ENCODE peak calls at places on chromosomes 11 and 22, in nine cellular contexts. One of them, this sample, is unnamed.
A peak's percentile ranks its signal among the peaks of the same experiment; 100 is the strongest.

GRCh38 chr11:73965764-73966121 is 14.9 kb downstream of the DNAJB13 start:
- DNase-seq in activated CD4-positive, alpha-beta T cell treated with anti-CD3 and anti-CD28 coated beads for 24 hours: no peak
- DNase-seq in left cardiac atrium: no peak
- DNase-seq in T-cell: no peak
- DNase-seq in tibial artery: no peak
- DNase-seq in nucleus accumbens: no peak
- DNase-seq in aorta: no peak
- DNase-seq in A549: no peak
- DNase-seq in anterior cingulate cortex: no peak
- DNase-seq in this sample: no peak

GRCh38 chr11:79617561-79617960 is 176.7 kb upstream of the TENM4 start:
- DNase-seq in activated CD4-positive, alpha-beta T cell treated with anti-CD3 and anti-CD28 coated beads for 24 hours: no peak
- DNase-seq in left cardiac atrium: no peak
- DNase-seq in T-cell: no peak
- DNase-seq in tibial artery: no peak
- DNase-seq in nucleus accumbens: no peak
- DNase-seq in aorta: no peak
- DNase-seq in A549: no peak
- DNase-seq in anterior cingulate cortex: no peak
- DNase-seq in this sample: no peak

GRCh38 chr11:99814738-99815137 is 794.0 kb downstream of the CNTN5 start:
- DNase-seq in activated CD4-positive, alpha-beta T cell treated with anti-CD3 and anti-CD28 coated beads for 24 hours: no peak
- DNase-seq in left cardiac atrium: no peak
- DNase-seq in T-cell: no peak
- DNase-seq in tibial artery: no peak
- DNase-seq in nucleus accumbens: no peak
- DNase-seq in aorta: no peak
- DNase-seq in A549: peak; percentile 2
- DNase-seq in anterior cingulate cortex: no peak
- DNase-seq in this sample: no peak

GRCh38 chr22:20405291-20405930 is 11.5 kb downstream of the ZNF74 start:
- DNase-seq in activated CD4-positive, alpha-beta T cell treated with anti-CD3 and anti-CD28 coated beads for 24 hours: no peak
- DNase-seq in left cardiac atrium: no peak
- DNase-seq in T-cell: no peak
- DNase-seq in tibial artery: peak; percentile 59
- DNase-seq in nucleus accumbens: no peak
- DNase-seq in aorta: peak; percentile 70
- DNase-seq in A549: no peak
- DNase-seq in anterior cingulate cortex: no peak
- DNase-seq in this sample: no peak

GRCh38 chr22:28761449-28761755 is 11.1 kb upstream of the CCDC117 start:
- DNase-seq in activated CD4-positive, alpha-beta T cell treated with anti-CD3 and anti-CD28 coated beads for 24 hours: no peak
- DNase-seq in left cardiac atrium: no peak
- DNase-seq in T-cell: no peak
- DNase-seq in tibial artery: no peak
- DNase-seq in nucleus accumbens: no peak
- DNase-seq in aorta: no peak
- DNase-seq in A549: no peak
- DNase-seq in anterior cingulate cortex: no peak
- DNase-seq in this sample: no peak

GRCh38 chr22:22884888-22885840 is 2.5 kb upstream of the IGLL5 start:
- DNase-seq in activated CD4-positive, alpha-beta T cell treated with anti-CD3 and anti-CD28 coated beads for 24 hours: no peak
- DNase-seq in left cardiac atrium: no peak
- DNase-seq in T-cell: no peak
- DNase-seq in tibial artery: peak; percentile 54
- DNase-seq in nucleus accumbens: no peak
- DNase-seq in aorta: no peak
- DNase-seq in A549: no peak
- DNase-seq in anterior cingulate cortex: no peak
- DNase-seq in this sample: no peak

GRCh38 chr22:28247667-28248363 is 328.8 kb upstream of the PITPNB start:
- DNase-seq in activated CD4-positive, alpha-beta T cell treated with anti-CD3 and anti-CD28 coated beads for 24 hours: no peak
- DNase-seq in left cardiac atrium: no peak
- DNase-seq in T-cell: no peak
- DNase-seq in tibial artery: no peak
- DNase-seq in nucleus accumbens: no peak
- DNase-seq in aorta: no peak
- DNase-seq in A549: no peak
- DNase-seq in anterior cingulate cortex: no peak
- DNase-seq in this sample: no peak

GRCh38 chr11:116694017-116694725 is 78.6 kb downstream of the BUD13 start:
- DNase-seq in activated CD4-positive, alpha-beta T cell treated with anti-CD3 and anti-CD28 coated beads for 24 hours: no peak
- DNase-seq in left cardiac atrium: no peak
- DNase-seq in T-cell: no peak
- DNase-seq in tibial artery: peak; percentile 23
- DNase-seq in nucleus accumbens: no peak
- DNase-seq in aorta: peak; percentile 27
- DNase-seq in A549: no peak
- DNase-seq in anterior cingulate cortex: no peak
- DNase-seq in this sample: no peak

GRCh38 chr22:49712195-49712791 is 115.4 kb downstream of the BRD1 start:
- DNase-seq in activated CD4-positive, alpha-beta T cell treated with anti-CD3 and anti-CD28 coated beads for 24 hours: no peak
- DNase-seq in left cardiac atrium: no peak
- DNase-seq in T-cell: no peak
- DNase-seq in tibial artery: peak; percentile 44
- DNase-seq in nucleus accumbens: no peak
- DNase-seq in aorta: no peak
- DNase-seq in A549: no peak
- DNase-seq in anterior cingulate cortex: no peak
- DNase-seq in this sample: no peak

GRCh38 chr11:122696662-122697061 is 41.1 kb downstream of the UBASH3B start:
- DNase-seq in activated CD4-positive, alpha-beta T cell treated with anti-CD3 and anti-CD28 coated beads for 24 hours: peak; percentile 42
- DNase-seq in left cardiac atrium: no peak
- DNase-seq in T-cell: peak; percentile 67
- DNase-seq in tibial artery: no peak
- DNase-seq in nucleus accumbens: no peak
- DNase-seq in aorta: no peak
- DNase-seq in A549: no peak
- DNase-seq in anterior cingulate cortex: no peak
- DNase-seq in this sample: no peak

GRCh38 chr11:95512682-95513081 is 276.9 kb downstream of the FAM76B start:
- DNase-seq in activated CD4-positive, alpha-beta T cell treated with anti-CD3 and anti-CD28 coated beads for 24 hours: no peak
- DNase-seq in left cardiac atrium: peak; percentile 48
- DNase-seq in T-cell: no peak
- DNase-seq in tibial artery: peak; percentile 80
- DNase-seq in nucleus accumbens: no peak
- DNase-seq in aorta: no peak
- DNase-seq in A549: peak; percentile 77
- DNase-seq in anterior cingulate cortex: no peak
- DNase-seq in this sample: no peak

GRCh38 chr11:65946655-65947054 is 1.4 kb downstream of the TSGA10IP start:
- DNase-seq in activated CD4-positive, alpha-beta T cell treated with anti-CD3 and anti-CD28 coated beads for 24 hours: no peak
- DNase-seq in left cardiac atrium: no peak
- DNase-seq in T-cell: no peak
- DNase-seq in tibial artery: no peak
- DNase-seq in nucleus accumbens: no peak
- DNase-seq in aorta: no peak
- DNase-seq in A549: no peak
- DNase-seq in anterior cingulate cortex: no peak
- DNase-seq in this sample: peak; percentile 43

GRCh38 chr22:37229805-37230672 is 14.0 kb downstream of the RAC2 start:
- DNase-seq in activated CD4-positive, alpha-beta T cell treated with anti-CD3 and anti-CD28 coated beads for 24 hours: peak; percentile 81
- DNase-seq in left cardiac atrium: no peak
- DNase-seq in T-cell: peak; percentile 91
- DNase-seq in tibial artery: peak; percentile 67
- DNase-seq in nucleus accumbens: no peak
- DNase-seq in aorta: peak; percentile 72
- DNase-seq in A549: no peak
- DNase-seq in anterior cingulate cortex: no peak
- DNase-seq in this sample: peak; percentile 91

GRCh38 chr11:66337103-66337899 is 1.1 kb upstream of the RIN1 start:
- DNase-seq in activated CD4-positive, alpha-beta T cell treated with anti-CD3 and anti-CD28 coated beads for 24 hours: no peak
- DNase-seq in left cardiac atrium: no peak
- DNase-seq in T-cell: no peak
- DNase-seq in tibial artery: no peak
- DNase-seq in nucleus accumbens: no peak
- DNase-seq in aorta: peak; percentile 71
- DNase-seq in A549: no peak
- DNase-seq in anterior cingulate cortex: no peak
- DNase-seq in this sample: peak; percentile 32

This sample was measured in left lung.